ENCODE peak calls at places on chromosomes 4 and X, in eight cellular contexts. V is AG08396; P is memory B cell; J is RWPE1; R is EL; U is stimulated activated CD4-positive, alpha-beta T cell treated with anti-CD3 and anti-CD28 coated beads, Interleukin-15, amount 100 ng/mL, for 48 hours; O is BJ; K is H4. B is an unnamed sample.

GRCh38 chr4:61309616-61310015 is 109.5 kb downstream of the ADGRL3 start:
- DNase-seq in R (no peak), J (no peak), O (no peak), P (no peak), U (no peak), K (no peak), V (no peak), B (no peak)

GRCh38 chr4:184046148-184046547 is 141.0 kb downstream of the STOX2 start:
- DNase-seq in V (no peak), P (no peak), R (no peak), J (no peak), O (no peak), U (no peak), K (no peak), B (no peak)

GRCh38 chr4:73917081-73917501 is 47.9 kb downstream of the CXCL1 start:
- DNase-seq in P (no peak), U (no peak), K (peak; percentile 98), V (peak; percentile 79), J (peak; percentile 66), O (peak; percentile 94), R (peak; percentile 91), B (peak; percentile 91)

GRCh38 chr4:125739760-125740159 is 425.0 kb downstream of the FAT4 start:
- DNase-seq in J (no peak), R (peak; percentile 16), K (no peak), O (no peak), U (no peak), V (no peak), P (no peak), B (no peak)

GRCh38 chr4:151641167-151641566 is 119.6 kb downstream of the GATB start:
- DNase-seq in P (no peak), J (peak; percentile 20), V (no peak), O (peak; percentile 29), K (peak; percentile 93), R (peak; percentile 44), U (no peak), B (peak; percentile 44)

GRCh38 chrX:71652405-71652804 is 14.9 kb upstream of the LOC101059915 start:
- DNase-seq in O (no peak), K (peak; percentile 46), U (peak; percentile 49), P (peak; percentile 43), J (peak; percentile 13), R (peak; percentile 49), V (peak; percentile 68), B (peak; percentile 21)

GRCh38 chrX:31209005-31209612 is 137.3 kb upstream of the FTHL17 start:
- DNase-seq in J (peak; percentile 10), P (no peak), U (no peak), K (no peak), R (peak; percentile 78), V (no peak), O (peak; percentile 24), B (peak; percentile 36)

GRCh38 chr4:24856586-24856985 is 56.3 kb downstream of the CCDC149 start:
- DNase-seq in J (no peak), P (no peak), O (no peak), U (no peak), R (peak; percentile 91), K (peak; percentile 88), V (peak; percentile 53), B (peak; percentile 10)

GRCh38 chr4:80365928-80366327 is 30.4 kb downstream of the CFAP299 start:
- DNase-seq in P (peak; percentile 35), R (peak; percentile 64), V (peak; percentile 75), O (no peak), J (peak; percentile 70), K (peak; percentile 62), U (peak; percentile 22), B (peak; percentile 48)

GRCh38 chrX:9758239-9758638 is 7.4 kb downstream of the GPR143 start:
- DNase-seq in U (no peak), P (no peak), K (no peak), V (no peak), O (no peak), R (no peak), J (no peak), B (no peak)

GRCh38 chrX:111348363-111348927 is 63.5 kb downstream of the DCX start:
- DNase-seq in J (no peak), P (no peak), R (no peak), U (no peak), O (no peak), V (no peak), K (no peak), B (no peak)

GRCh38 chrX:23959781-23960180 is 52.0 kb downstream of the CXorf58 start:
- DNase-seq in V (no peak), U (peak; percentile 7), P (no peak), O (no peak), J (no peak), K (no peak), R (no peak), B (no peak)

GRCh38 chr4:22071749-22072148 is 123.2 kb upstream of the KCNIP4 start:
- DNase-seq in K (no peak), P (no peak), J (peak; percentile 55), V (no peak), O (no peak), R (peak; percentile 32), U (no peak), B (peak; percentile 34)

B was measured in HCEC 1CT.